ENCODE peak calls at places on chromosomes 6 and 20, in four cellular contexts. E, B, I and L are unnamed samples.

GRCh38 chr6:121965739-121966138 is 433.7 kb upstream of the HSF2 start:
- DNase-seq in E (no peak), B (no peak), I (no peak), L (no peak)

GRCh38 chr20:29299811-29300578 is 1957.5 kb upstream of the DEFB115 start:
- DNase-seq in E (no peak), B (no peak), I (no peak), L (no peak)

GRCh38 chr6:1578293-1578745 is 31.4 kb upstream of the FOXC1 start:
- DNase-seq in E (no peak), B (no peak), I (no peak), L (no peak)

GRCh38 chr6:54083301-54083700 is 27.9 kb upstream of the MLIP start:
- DNase-seq in E (no peak), B (no peak), I (no peak), L (no peak)

GRCh38 chr6:10991115-10991514 is 53.0 kb downstream of the ELOVL2 start:
- DNase-seq in E (peak; percentile 42), B (no peak), I (no peak), L (no peak)

GRCh38 chr6:6823568-6824224 is 235.2 kb downstream of the LY86 start:
- DNase-seq in E (no peak), B (peak; percentile 42), I (no peak), L (no peak)

GRCh38 chr6:121482004-121482693 is 46.7 kb downstream of the GJA1 start:
- DNase-seq in E (no peak), B (no peak), I (peak; percentile 88), L (no peak)

GRCh38 chr20:60857708-60858107 is 394.4 kb upstream of the CDH4 start:
- DNase-seq in E (no peak), B (no peak), I (peak; percentile 51), L (no peak)

GRCh38 chr6:113540491-113540890 is 316.7 kb upstream of the MARCKS start:
- DNase-seq in E (no peak), B (no peak), I (no peak), L (no peak)

GRCh38 chr6:158070513-158070912 is 88.8 kb downstream of the SYNJ2 start:
- DNase-seq in E (no peak), B (no peak), I (no peak), L (peak; percentile 44)

GRCh38 chr20:9736373-9736772 is 102.5 kb downstream of the PAK5 start:
- DNase-seq in E (no peak), B (no peak), I (no peak), L (no peak)

GRCh38 chr20:43925786-43926185 is 11.1 kb downstream of the TOX2 start:
- DNase-seq in E (no peak), B (no peak), I (no peak), L (no peak)

GRCh38 chr6:9056556-9056955 is 621.2 kb upstream of the SLC35B3 start:
- DNase-seq in E (no peak), B (peak; percentile 52), I (no peak), L (no peak)

GRCh38 chr20:47993035-47993755 is 207.9 kb upstream of the SULF2 start:
- DNase-seq in E (no peak), B (no peak), I (no peak), L (no peak)

GRCh38 chr6:40011844-40012243 is 77.6 kb upstream of the MOCS1 start:
- DNase-seq in E (no peak), B (peak; percentile 49), I (peak; percentile 77), L (no peak)

GRCh38 chr6:129846761-129847160 is 14.4 kb downstream of the TMEM244 start:
- DNase-seq in E (no peak), B (no peak), I (no peak), L (no peak)

GRCh38 chr20:63090052-63090451 is 83.3 kb upstream of the BHLHE23 start:
- DNase-seq in E (no peak), B (peak; percentile 12), I (no peak), L (no peak)
- H3K9ac ChIP-seq in E (no peak overlapping the region), B (no peak overlapping the region), I (no peak overlapping the region), L (no peak overlapping the region)

GRCh38 chr20:50367104-50367674 is 143.0 kb upstream of the PTPN1 start:
- DNase-seq in E (no peak), B (no peak), I (no peak), L (peak; percentile 9)

GRCh38 chr20:50368813-50369224 is 141.4 kb upstream of the PTPN1 start:
- DNase-seq in E (no peak), B (no peak), I (no peak), L (no peak)

GRCh38 chr20:50368386-50368785 is 141.8 kb upstream of the PTPN1 start:
- DNase-seq in E (no peak), B (no peak), I (no peak), L (peak; percentile 2)

GRCh38 chr20:50367739-50368375 is 142.3 kb upstream of the PTPN1 start:
- DNase-seq in E (no peak), B (no peak), I (no peak), L (peak; percentile 59)

DNA sequence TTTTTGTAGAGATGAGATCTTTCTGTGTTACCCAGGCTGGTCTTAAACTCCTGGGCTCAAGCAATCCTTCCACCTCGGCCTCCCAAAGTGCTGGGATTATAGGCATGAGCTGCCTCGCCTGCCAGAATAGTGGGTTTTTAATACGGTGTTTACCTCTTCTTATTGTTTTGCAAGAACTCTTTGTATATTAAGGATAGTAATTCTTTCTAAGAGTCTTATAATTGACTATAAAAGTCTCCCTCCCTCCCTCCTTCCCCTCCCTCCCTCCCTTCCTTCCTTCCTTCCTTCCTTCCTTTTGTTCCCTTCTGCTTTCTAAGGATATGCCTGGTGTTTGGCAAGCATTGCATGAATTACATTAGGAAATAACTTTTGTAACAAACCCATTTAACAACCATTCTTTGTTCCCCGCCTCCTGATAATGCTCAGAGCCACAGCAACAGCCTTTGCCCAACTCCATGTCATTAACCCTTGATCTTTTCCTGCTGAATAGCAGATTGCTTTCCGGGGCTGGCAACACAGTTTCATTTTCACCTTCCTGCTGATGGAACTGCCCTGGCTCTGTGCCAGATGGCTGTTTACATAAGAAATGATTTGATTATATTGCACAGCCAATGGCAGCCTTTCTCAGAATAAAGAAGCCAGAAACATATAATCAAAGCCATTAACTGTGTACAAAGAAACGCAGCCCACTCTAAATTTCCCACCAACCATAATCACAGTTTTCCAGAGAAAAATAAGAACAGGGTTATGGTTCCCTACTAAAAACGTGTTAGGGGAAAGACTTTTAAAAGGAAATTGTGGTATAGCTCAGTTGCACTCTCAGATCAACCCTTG is 143.7 kb upstream of the PTPN1 start:
- DNase-seq in E (no peak), B (no peak), I (peak; percentile 47), L (peak; percentile 83)
- H3K27ac ChIP-seq in E (no peak overlapping the region), B (peak overlapping the region; percentile 21), I (no peak overlapping the region), L (peak overlapping the region; percentile 34)

GRCh38 chr6:56693988-56694387 is 51.3 kb upstream of the DST start:
- DNase-seq in E (no peak), B (no peak), I (no peak), L (no peak)

GRCh38 chr6:56695702-56696101 is 53.0 kb upstream of the DST start:
- DNase-seq in E (no peak), B (no peak), I (no peak), L (no peak)

GRCh38 chr6:56693246-56693607 is 50.5 kb upstream of the DST start:
- DNase-seq in E (no peak), B (no peak), I (peak; percentile 63), L (peak; percentile 94)

GRCh38 chr6:56699066-56699654 is 56.5 kb upstream of the DST start:
- DNase-seq in E (no peak), B (no peak), I (no peak), L (no peak)
- TF ChIP-seq CTCF in E (peak; percentile 52), B (peak; percentile 73), I (peak; percentile 44), L (peak; percentile 49)

GRCh38 chr20:51333971-51334370 is 208.5 kb downstream of the NFATC2 start:
- DNase-seq in E (no peak), B (no peak), I (no peak), L (no peak)
- H3K9ac ChIP-seq in E (no peak overlapping the region), B (no peak overlapping the region), I (no peak overlapping the region), L (no peak overlapping the region)

GRCh38 chr6:107490568-107491058 is 696 bp downstream of the SOBP start:
- DNase-seq in E (no peak), B (no peak), I (no peak), L (no peak)

GRCh38 chr6:107489636-107490567 is at the start of gene SOBP:
- DNase-seq in E (peak; percentile 91), B (peak; percentile 83), I (peak; percentile 15), L (peak; percentile 87)

GRCh38 chr6:107491059-107491609 is 1.2 kb downstream of the SOBP start:
- DNase-seq in E (peak; percentile 86), B (peak; percentile 85), I (peak; percentile 9), L (peak; percentile 83)

GRCh38 chr6:107488174-107488874 is 1.6 kb upstream of the SOBP start:
- DNase-seq in E (peak; percentile 31), B (no peak), I (no peak), L (peak; percentile 61)

GRCh38 chr6:107488875-107489635 is 862 bp upstream of the SOBP start:
- DNase-seq in E (peak; percentile 80), B (peak; percentile 88), I (peak; percentile 17), L (peak; percentile 84)
- H3K27ac ChIP-seq in E (no peak overlapping the region), B (peak overlapping the region; percentile 2), I (no peak overlapping the region), L (peak overlapping the region; percentile 54)

DNA sequence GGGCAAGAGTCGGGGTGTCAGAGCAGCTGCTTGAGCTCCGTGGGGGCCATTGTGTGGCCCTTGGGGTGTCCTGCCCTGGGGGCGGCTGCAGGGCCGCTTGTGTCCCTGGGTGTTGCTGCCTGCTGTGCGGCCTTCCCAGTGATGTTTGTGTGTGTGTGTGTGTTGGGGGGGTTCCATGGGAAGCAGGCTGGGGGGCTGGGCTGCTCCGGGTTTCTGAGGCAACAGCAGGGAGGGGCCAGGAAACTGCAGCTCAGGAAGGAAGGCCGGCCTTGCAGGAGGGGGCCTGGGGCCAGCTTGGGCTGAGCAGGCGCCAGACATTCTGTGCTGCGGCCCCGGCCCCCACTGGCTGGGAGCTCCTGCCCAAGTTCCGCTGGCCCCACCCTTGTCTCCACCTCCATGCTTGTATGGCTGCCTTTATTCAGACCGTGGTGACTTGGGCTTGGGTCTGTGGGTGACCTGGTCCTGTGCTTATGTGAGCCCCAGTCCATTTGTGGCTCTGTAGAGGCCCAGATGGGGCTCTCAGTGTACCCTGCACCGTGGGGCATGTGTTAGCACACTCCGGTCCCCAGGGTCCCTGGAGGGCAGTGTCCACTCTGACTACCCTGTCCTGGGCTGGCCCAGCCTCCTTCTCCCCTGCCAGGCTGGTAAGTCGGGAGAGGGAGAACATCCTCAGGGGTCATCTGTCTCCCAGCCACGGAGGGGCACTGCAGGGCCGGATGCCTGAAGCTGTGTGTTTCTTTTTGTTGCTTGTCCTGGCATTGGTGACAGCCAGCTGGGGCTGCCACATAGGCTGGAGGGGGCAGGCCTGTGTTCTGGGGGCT is 4.6 kb upstream of the SOX18 start:
- DNase-seq in E (peak; percentile 74), B (peak; percentile 92), I (no peak), L (peak; percentile 92)
- TF ChIP-seq CTCF in E (peak; percentile 53), B (peak; percentile 74), I (no peak), L (no peak)

GRCh38 chr20:11499235-11499634 is 418.5 kb upstream of the BTBD3 start:
- DNase-seq in E (no peak), B (no peak), I (no peak), L (no peak)

GRCh38 chr20:11496382-11496781 is 421.3 kb upstream of the BTBD3 start:
- DNase-seq in E (peak; percentile 11), B (peak; percentile 50), I (no peak), L (no peak)

GRCh38 chr20:11502668-11503067 is 415.0 kb upstream of the BTBD3 start:
- DNase-seq in E (no peak), B (no peak), I (no peak), L (no peak)

GRCh38 chr20:11497543-11497942 is 420.1 kb upstream of the BTBD3 start:
- DNase-seq in E (peak; percentile 42), B (no peak), I (no peak), L (no peak)

GRCh38 chr20:11502051-11502450 is 415.6 kb upstream of the BTBD3 start:
- DNase-seq in E (no peak), B (no peak), I (no peak), L (no peak)
- H3K9ac ChIP-seq in E (no peak overlapping the region), B (no peak overlapping the region), I (no peak overlapping the region), L (no peak overlapping the region)